ENCODE peak calls at places on chromosomes 16 and 17, in ten cellular contexts. One of them, this sample, is unnamed.

GRCh38 chr16:83772806-83773205 is 35.0 kb upstream of the HSBP1 start:
- DNase-seq in esophagus squamous epithelium: no peak
- DNase-seq in upper lobe of left lung: no peak
- DNase-seq in WERI-Rb-1: no peak
- DNase-seq in OCI-LY7: no peak
- DNase-seq in glutamatergic neuron: no peak
- DNase-seq in body of pancreas: no peak
- DNase-seq in A673: no peak
- DNase-seq in thoracic aorta: no peak
- DNase-seq in fibroblast of the aortic adventitia: no peak
- DNase-seq in this sample: no peak

GRCh38 chr17:7437369-7437863 is 1.9 kb upstream of the FGF11 start:
- DNase-seq in esophagus squamous epithelium: no peak
- DNase-seq in upper lobe of left lung: no peak
- DNase-seq in WERI-Rb-1: no peak
- DNase-seq in OCI-LY7: no peak
- DNase-seq in glutamatergic neuron: no peak
- DNase-seq in body of pancreas: no peak
- DNase-seq in A673: no peak
- DNase-seq in thoracic aorta: no peak
- DNase-seq in fibroblast of the aortic adventitia: no peak
- DNase-seq in this sample: peak

GRCh38 chr16:77760800-77761199 is 27.6 kb upstream of the VAT1L start:
- DNase-seq in esophagus squamous epithelium: no peak
- DNase-seq in upper lobe of left lung: no peak
- DNase-seq in WERI-Rb-1: no peak
- DNase-seq in OCI-LY7: no peak
- DNase-seq in glutamatergic neuron: no peak
- DNase-seq in body of pancreas: no peak
- DNase-seq in A673: no peak
- DNase-seq in thoracic aorta: no peak
- DNase-seq in fibroblast of the aortic adventitia: no peak
- DNase-seq in this sample: no peak

GRCh38 chr17:7306911-7307685 is at the start of gene EIF5A:
- DNase-seq in esophagus squamous epithelium: peak
- DNase-seq in upper lobe of left lung: peak
- DNase-seq in WERI-Rb-1: peak
- DNase-seq in OCI-LY7: peak
- DNase-seq in glutamatergic neuron: peak
- DNase-seq in body of pancreas: peak
- DNase-seq in A673: peak
- DNase-seq in thoracic aorta: peak
- DNase-seq in fibroblast of the aortic adventitia: peak
- DNase-seq in this sample: peak

GRCh38 chr16:58500329-58501241 is 642 bp downstream of the NDRG4 start:
- DNase-seq in esophagus squamous epithelium: no peak
- DNase-seq in upper lobe of left lung: peak
- DNase-seq in WERI-Rb-1: no peak
- DNase-seq in OCI-LY7: no peak
- DNase-seq in glutamatergic neuron: peak
- DNase-seq in body of pancreas: no peak
- DNase-seq in A673: no peak
- DNase-seq in thoracic aorta: no peak
- DNase-seq in fibroblast of the aortic adventitia: no peak
- DNase-seq in this sample: peak

GRCh38 chr16:89134269-89134668 is 37.3 kb upstream of the CDH15 start:
- DNase-seq in esophagus squamous epithelium: no peak
- DNase-seq in upper lobe of left lung: no peak
- DNase-seq in WERI-Rb-1: no peak
- DNase-seq in OCI-LY7: no peak
- DNase-seq in glutamatergic neuron: peak
- DNase-seq in body of pancreas: no peak
- DNase-seq in A673: no peak
- DNase-seq in thoracic aorta: no peak
- DNase-seq in fibroblast of the aortic adventitia: no peak
- DNase-seq in this sample: no peak

GRCh38 chr16:72749091-72749490 is 298.8 kb downstream of the ZFHX3 start:
- DNase-seq in esophagus squamous epithelium: no peak
- DNase-seq in upper lobe of left lung: no peak
- DNase-seq in WERI-Rb-1: no peak
- DNase-seq in OCI-LY7: no peak
- DNase-seq in glutamatergic neuron: no peak
- DNase-seq in body of pancreas: no peak
- DNase-seq in A673: no peak
- DNase-seq in thoracic aorta: no peak
- DNase-seq in fibroblast of the aortic adventitia: no peak
- DNase-seq in this sample: no peak

GRCh38 chr16:17433577-17433960 is 37.2 kb downstream of the XYLT1 start:
- DNase-seq in esophagus squamous epithelium: no peak
- DNase-seq in upper lobe of left lung: no peak
- DNase-seq in WERI-Rb-1: no peak
- DNase-seq in OCI-LY7: no peak
- DNase-seq in glutamatergic neuron: no peak
- DNase-seq in body of pancreas: no peak
- DNase-seq in A673: no peak
- DNase-seq in thoracic aorta: no peak
- DNase-seq in fibroblast of the aortic adventitia: no peak
- DNase-seq in this sample: no peak

GRCh38 chr16:3890091-3890490 is 9.6 kb upstream of the CREBBP start:
- DNase-seq in esophagus squamous epithelium: no peak
- DNase-seq in upper lobe of left lung: no peak
- DNase-seq in WERI-Rb-1: no peak
- DNase-seq in OCI-LY7: no peak
- DNase-seq in glutamatergic neuron: no peak
- DNase-seq in body of pancreas: no peak
- DNase-seq in A673: no peak
- DNase-seq in thoracic aorta: no peak
- DNase-seq in fibroblast of the aortic adventitia: no peak
- DNase-seq in this sample: no peak

GRCh38 chr16:4696172-4696904 is 3.0 kb downstream of the NUDT16L1 start:
- DNase-seq in esophagus squamous epithelium: no peak
- DNase-seq in upper lobe of left lung: peak
- DNase-seq in WERI-Rb-1: no peak
- DNase-seq in OCI-LY7: no peak
- DNase-seq in glutamatergic neuron: no peak
- DNase-seq in body of pancreas: no peak
- DNase-seq in A673: no peak
- DNase-seq in thoracic aorta: no peak
- DNase-seq in fibroblast of the aortic adventitia: peak
- DNase-seq in this sample: no peak

DNA sequence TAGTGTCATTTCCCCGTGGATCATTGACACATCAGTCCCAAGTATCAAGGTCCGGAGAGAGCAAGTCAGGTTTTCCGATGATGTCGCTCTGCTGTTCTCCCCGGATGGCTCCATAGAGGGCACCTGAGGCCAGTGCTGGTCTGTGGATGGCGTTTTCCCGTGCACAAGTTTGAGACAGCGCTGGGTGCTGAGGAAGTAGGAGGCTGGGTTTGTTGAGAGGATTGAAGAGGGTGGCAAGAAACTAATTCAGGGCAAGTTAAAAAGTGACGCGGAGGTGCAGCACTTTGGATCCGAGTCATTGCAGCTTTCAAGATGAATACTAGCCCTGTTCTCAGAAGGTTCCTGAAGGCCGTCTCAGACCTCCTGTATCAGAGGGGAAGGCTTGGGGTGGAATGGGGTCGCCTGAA is 7.7 kb downstream of the NUBP1 start:
- DNase-seq in esophagus squamous epithelium: no peak
- DNase-seq in upper lobe of left lung: no peak
- DNase-seq in WERI-Rb-1: no peak
- DNase-seq in OCI-LY7: no peak
- DNase-seq in glutamatergic neuron: no peak
- DNase-seq in body of pancreas: no peak
- DNase-seq in A673: no peak
- DNase-seq in thoracic aorta: no peak
- DNase-seq in fibroblast of the aortic adventitia: no peak
- DNase-seq in this sample: no peak
- TF ChIP-seq CTCF in esophagus squamous epithelium: no peak
- TF ChIP-seq CTCF in upper lobe of left lung: no peak
- TF ChIP-seq CTCF in WERI-Rb-1: peak
- TF ChIP-seq CTCF in OCI-LY7: no peak
- TF ChIP-seq CTCF in glutamatergic neuron: no peak
- TF ChIP-seq CTCF in body of pancreas: no peak
- TF ChIP-seq CTCF in A673: no peak
- TF ChIP-seq CTCF in thoracic aorta: no peak
- TF ChIP-seq CTCF in fibroblast of the aortic adventitia: no peak
- TF ChIP-seq CTCF in this sample: no peak

GRCh38 chr17:56000411-56000810 is 152.9 kb upstream of the ANKFN1 start:
- DNase-seq in esophagus squamous epithelium: no peak
- DNase-seq in upper lobe of left lung: no peak
- DNase-seq in WERI-Rb-1: no peak
- DNase-seq in OCI-LY7: no peak
- DNase-seq in glutamatergic neuron: no peak
- DNase-seq in body of pancreas: no peak
- DNase-seq in A673: no peak
- DNase-seq in thoracic aorta: no peak
- DNase-seq in fibroblast of the aortic adventitia: no peak
- DNase-seq in this sample: no peak

DNA sequence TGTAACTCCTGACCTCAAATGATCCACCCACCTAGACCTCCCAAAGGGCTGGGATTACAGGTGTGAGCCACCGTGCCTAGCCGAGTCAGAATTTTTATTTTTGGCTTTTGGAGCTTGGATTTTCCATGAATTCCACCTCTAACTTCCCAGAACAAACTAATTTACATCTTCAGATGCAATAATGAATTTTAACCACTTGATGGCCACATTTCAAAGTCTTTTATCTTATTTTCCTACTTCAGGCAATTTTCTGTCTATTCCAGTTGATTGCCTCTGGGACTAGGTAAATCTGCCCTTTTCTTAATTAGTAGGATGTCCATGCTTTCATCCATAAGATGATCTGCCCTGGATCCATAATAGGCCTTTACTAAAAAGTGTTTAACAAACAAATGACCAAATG is 156.4 kb upstream of the ANKFN1 start:
- DNase-seq in esophagus squamous epithelium: no peak
- DNase-seq in upper lobe of left lung: no peak
- DNase-seq in WERI-Rb-1: no peak
- DNase-seq in OCI-LY7: no peak
- DNase-seq in glutamatergic neuron: no peak
- DNase-seq in body of pancreas: no peak
- DNase-seq in A673: no peak
- DNase-seq in thoracic aorta: no peak
- DNase-seq in fibroblast of the aortic adventitia: no peak
- DNase-seq in this sample: no peak
- TF ChIP-seq CTCF in esophagus squamous epithelium: no peak
- TF ChIP-seq CTCF in upper lobe of left lung: no peak
- TF ChIP-seq CTCF in WERI-Rb-1: no peak
- TF ChIP-seq CTCF in OCI-LY7: peak
- TF ChIP-seq CTCF in glutamatergic neuron: peak
- TF ChIP-seq CTCF in body of pancreas: no peak
- TF ChIP-seq CTCF in A673: peak
- TF ChIP-seq CTCF in thoracic aorta: no peak
- TF ChIP-seq CTCF in fibroblast of the aortic adventitia: no peak
- TF ChIP-seq CTCF in this sample: no peak

GRCh38 chr17:41325611-41326010 is 10.1 kb upstream of the KRTAP17-1 start:
- DNase-seq in esophagus squamous epithelium: no peak
- DNase-seq in upper lobe of left lung: no peak
- DNase-seq in WERI-Rb-1: no peak
- DNase-seq in OCI-LY7: no peak
- DNase-seq in glutamatergic neuron: no peak
- DNase-seq in body of pancreas: no peak
- DNase-seq in A673: no peak
- DNase-seq in thoracic aorta: no peak
- DNase-seq in fibroblast of the aortic adventitia: no peak
- DNase-seq in this sample: no peak

GRCh38 chr17:41324180-41325075 is 8.9 kb upstream of the KRTAP17-1 start:
- DNase-seq in esophagus squamous epithelium: no peak
- DNase-seq in upper lobe of left lung: no peak
- DNase-seq in WERI-Rb-1: no peak
- DNase-seq in OCI-LY7: no peak
- DNase-seq in glutamatergic neuron: no peak
- DNase-seq in body of pancreas: peak
- DNase-seq in A673: no peak
- DNase-seq in thoracic aorta: no peak
- DNase-seq in fibroblast of the aortic adventitia: no peak
- DNase-seq in this sample: peak

GRCh38 chr17:41325126-41325525 is 9.6 kb upstream of the KRTAP17-1 start:
- DNase-seq in esophagus squamous epithelium: no peak
- DNase-seq in upper lobe of left lung: no peak
- DNase-seq in WERI-Rb-1: no peak
- DNase-seq in OCI-LY7: no peak
- DNase-seq in glutamatergic neuron: no peak
- DNase-seq in body of pancreas: no peak
- DNase-seq in A673: no peak
- DNase-seq in thoracic aorta: no peak
- DNase-seq in fibroblast of the aortic adventitia: no peak
- DNase-seq in this sample: no peak

GRCh38 chr17:41322903-41323895 is 7.7 kb upstream of the KRTAP17-1 start:
- DNase-seq in esophagus squamous epithelium: no peak
- DNase-seq in upper lobe of left lung: no peak
- DNase-seq in WERI-Rb-1: no peak
- DNase-seq in OCI-LY7: no peak
- DNase-seq in glutamatergic neuron: no peak
- DNase-seq in body of pancreas: no peak
- DNase-seq in A673: no peak
- DNase-seq in thoracic aorta: no peak
- DNase-seq in fibroblast of the aortic adventitia: no peak
- DNase-seq in this sample: no peak

DNA sequence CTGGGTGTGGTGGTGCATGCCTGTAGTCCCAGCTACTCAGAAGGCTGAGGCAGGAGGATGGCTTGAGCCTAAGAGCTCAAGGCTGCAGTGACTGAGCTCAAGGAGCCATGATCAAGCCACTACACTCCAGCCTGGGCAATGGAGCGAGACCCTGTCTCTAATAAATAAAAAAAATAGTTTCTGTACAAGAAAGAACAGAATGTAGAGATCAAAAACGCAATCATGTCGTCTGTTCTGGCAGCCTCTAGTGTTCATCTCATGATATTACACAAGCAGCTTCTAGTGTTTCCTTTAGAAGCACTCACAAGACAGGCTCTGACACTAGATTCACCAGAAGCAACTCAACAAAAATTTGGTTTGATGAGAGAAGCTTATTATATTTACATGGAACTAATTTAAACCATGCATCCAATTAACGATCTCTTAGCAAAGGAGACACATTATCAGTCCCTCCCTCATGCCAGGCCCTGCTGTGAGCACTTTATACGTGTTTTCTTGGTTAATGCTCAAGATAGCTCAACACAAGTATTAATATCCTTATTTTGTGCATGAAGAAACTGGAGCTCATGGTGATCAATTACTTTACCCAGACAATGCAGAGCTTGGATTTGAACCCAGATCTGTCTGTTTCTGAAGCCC is 6.9 kb upstream of the KRTAP17-1 start:
- DNase-seq in esophagus squamous epithelium: no peak
- DNase-seq in upper lobe of left lung: no peak
- DNase-seq in WERI-Rb-1: no peak
- DNase-seq in OCI-LY7: peak
- DNase-seq in glutamatergic neuron: no peak
- DNase-seq in body of pancreas: no peak
- DNase-seq in A673: peak
- DNase-seq in thoracic aorta: no peak
- DNase-seq in fibroblast of the aortic adventitia: peak
- DNase-seq in this sample: no peak
- TF ChIP-seq CTCF in esophagus squamous epithelium: peak
- TF ChIP-seq CTCF in upper lobe of left lung: peak
- TF ChIP-seq CTCF in WERI-Rb-1: peak
- TF ChIP-seq CTCF in OCI-LY7: peak
- TF ChIP-seq CTCF in glutamatergic neuron: peak
- TF ChIP-seq CTCF in body of pancreas: no peak
- TF ChIP-seq CTCF in A673: peak
- TF ChIP-seq CTCF in thoracic aorta: peak
- TF ChIP-seq CTCF in fibroblast of the aortic adventitia: peak
- TF ChIP-seq CTCF in this sample: peak

GRCh38 chr17:79836952-79837887 is 2.0 kb downstream of the CBX4 start:
- DNase-seq in esophagus squamous epithelium: no peak
- DNase-seq in upper lobe of left lung: peak
- DNase-seq in WERI-Rb-1: no peak
- DNase-seq in OCI-LY7: peak
- DNase-seq in glutamatergic neuron: no peak
- DNase-seq in body of pancreas: peak
- DNase-seq in A673: peak
- DNase-seq in thoracic aorta: no peak
- DNase-seq in fibroblast of the aortic adventitia: peak
- DNase-seq in this sample: peak
- TF ChIP-seq CTCF in esophagus squamous epithelium: no peak
- TF ChIP-seq CTCF in upper lobe of left lung: peak
- TF ChIP-seq CTCF in WERI-Rb-1: no peak
- TF ChIP-seq CTCF in OCI-LY7: peak
- TF ChIP-seq CTCF in glutamatergic neuron: no peak
- TF ChIP-seq CTCF in body of pancreas: no peak
- TF ChIP-seq CTCF in A673: no peak
- TF ChIP-seq CTCF in thoracic aorta: no peak
- TF ChIP-seq CTCF in fibroblast of the aortic adventitia: peak
- TF ChIP-seq CTCF in this sample: no peak